ENCODE peak calls at places on chromosomes 2 and 18, in seven cellular contexts. R is lower leg skin, U is endothelial cell of umbilical vein, B is uterus, H is vagina, Y is stomach, P is A549. I is an unnamed sample.
A peak's percentile ranks its signal among the peaks of the same experiment; 100 is the strongest.

GRCh38 chr18:13444430-13445240 is 226.1 kb downstream of the LDLRAD4 start:
- DNase-seq in R (peak; percentile 28), P (no peak), U (no peak), H (no peak), Y (no peak), B (no peak), I (no peak)

GRCh38 chr2:147501973-147502372 is 342.9 kb upstream of the ACVR2A start:
- DNase-seq in P (no peak), B (no peak), H (no peak), U (no peak), R (no peak), Y (no peak), I (no peak)

GRCh38 chr18:12035481-12035880 is 54.2 kb downstream of the IMPA2 start:
- DNase-seq in R (peak; percentile 67), P (no peak), H (no peak), U (no peak), B (no peak), Y (no peak), I (peak; percentile 16)

GRCh38 chr18:52394602-52395001 is 54.6 kb downstream of the DCC start:
- DNase-seq in H (no peak), P (no peak), U (no peak), R (no peak), B (no peak), Y (no peak), I (no peak)

GRCh38 chr2:139045524-139045923 is 265.3 kb upstream of the NXPH2 start:
- DNase-seq in H (no peak), R (no peak), B (no peak), U (no peak), Y (no peak), P (no peak), I (no peak)

GRCh38 chr18:34809697-34810096 is 99.6 kb downstream of the DTNA start:
- DNase-seq in B (peak; percentile 62), R (peak; percentile 91), U (peak; percentile 31), Y (no peak), H (no peak), P (peak; percentile 39), I (peak; percentile 36)

GRCh38 chr2:241900251-241901017 is 30.9 kb downstream of the RTP5 start:
- DNase-seq in U (no peak), P (no peak), B (peak; percentile 33), Y (peak; percentile 17), R (peak; percentile 82), H (no peak), I (no peak)

GRCh38 chr2:66189598-66189997 is 245.3 kb upstream of the MEIS1 start:
- DNase-seq in P (no peak), R (no peak), Y (no peak), U (no peak), B (peak; percentile 23), H (no peak), I (peak; percentile 32)

GRCh38 chr2:146414456-146414855 is 1430.4 kb upstream of the ACVR2A start:
- DNase-seq in Y (no peak), B (no peak), R (no peak), P (no peak), U (no peak), H (no peak), I (no peak)

GRCh38 chr2:213316001-213316735 is 31.9 kb downstream of the SPAG16 start:
- DNase-seq in H (no peak), B (no peak), U (no peak), R (no peak), Y (no peak), P (peak; percentile 58), I (no peak)

GRCh38 chr2:61970807-61971556 is 65.5 kb downstream of the COMMD1 start:
- DNase-seq in P (no peak), H (no peak), Y (no peak), R (no peak), U (no peak), B (no peak), I (no peak)

GRCh38 chr2:215434447-215435260 is 1.2 kb downstream of the FN1 start:
- DNase-seq in Y (no peak), U (peak; percentile 58), P (no peak), H (no peak), B (no peak), R (no peak), I (no peak)

GRCh38 chr2:197515277-197515797 is 529 bp upstream of the MOB4 start:
- DNase-seq in Y (no peak), P (no peak), R (no peak), U (no peak), H (no peak), B (no peak), I (peak; percentile 64)

GRCh38 chr18:31098878-31099277 is 3.3 kb downstream of the DSC2 start:
- DNase-seq in B (no peak), Y (no peak), R (no peak), H (no peak), U (no peak), P (no peak), I (no peak)

GRCh38 chr2:171688129-171688465 is 828 bp downstream of the DYNC1I2 start:
- DNase-seq in P (no peak), Y (no peak), U (no peak), R (no peak), H (no peak), B (no peak), I (no peak)

GRCh38 chr2:1751768-1752725 is 7.7 kb upstream of the PXDN start:
- DNase-seq in U (no peak), H (no peak), Y (peak; percentile 17), P (no peak), B (no peak), R (peak; percentile 77), I (no peak)

GRCh38 chr2:216115224-216115582 is 6.1 kb downstream of the XRCC5 start:
- DNase-seq in P (peak; percentile 36), B (no peak), Y (no peak), H (no peak), R (no peak), U (no peak), I (no peak)

GRCh38 chr18:6960656-6961055 is 156.9 kb downstream of the LAMA1 start:
- DNase-seq in R (no peak), B (no peak), P (no peak), H (no peak), U (no peak), Y (no peak), I (no peak)

GRCh38 chr18:73962251-73962650 is 185.4 kb downstream of the FBXO15 start:
- DNase-seq in Y (no peak), B (no peak), P (no peak), U (no peak), R (no peak), H (no peak), I (no peak)

GRCh38 chr18:54530285-54530684 is 60.8 kb upstream of the DYNAP start:
- DNase-seq in B (no peak), H (no peak), R (no peak), Y (no peak), P (no peak), U (no peak), I (no peak)
- H3K4me3 ChIP-seq in B (no peak overlapping the region), H (no peak overlapping the region), R (no peak overlapping the region), Y (no peak overlapping the region), P (no peak overlapping the region), U (no peak overlapping the region), I (no peak overlapping the region)

GRCh38 chr2:237715459-237715947 is 83.1 kb upstream of the RBM44 start:
- DNase-seq in U (peak; percentile 77), Y (peak; percentile 54), B (no peak), R (peak; percentile 82), P (no peak), H (peak; percentile 37), I (no peak)
- TF ChIP-seq POLR2A in U (no peak), Y (no peak), B (no peak), R (no peak), P (no peak), H (no peak), I (no peak)

DNA sequence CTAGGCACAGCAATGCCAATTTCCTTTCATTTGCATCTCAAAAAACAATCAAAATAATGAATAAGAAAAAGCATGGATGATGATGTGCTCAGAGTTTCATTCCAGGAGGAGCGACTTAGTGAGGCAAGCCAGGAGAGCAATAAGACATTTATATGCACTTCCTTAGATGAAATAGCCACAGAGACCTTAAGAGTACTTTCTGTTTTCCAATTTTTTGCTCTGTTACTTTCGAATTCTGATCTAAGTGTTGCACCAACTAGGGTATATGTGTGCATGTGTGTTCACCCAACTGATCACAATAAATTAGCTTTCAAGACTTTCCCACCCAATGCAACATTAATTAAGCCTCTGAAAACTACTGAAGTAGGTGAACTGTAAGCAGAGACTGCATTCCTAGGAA is 709 bp downstream of the RAB27B start:
- DNase-seq in H (no peak), B (no peak), R (no peak), Y (no peak), P (no peak), U (no peak), I (no peak)
- H3K4me3 ChIP-seq in H (peak overlapping the region; percentile 41), B (peak overlapping the region; percentile 41), R (peak overlapping the region; percentile 29), Y (peak overlapping the region; percentile 58), P (peak overlapping the region; percentile 67), U (no peak overlapping the region), I (no peak overlapping the region)

GRCh38 chr2:120252207-120253020 is at the start of gene RALB:
- DNase-seq in H (peak; percentile 100), R (peak; percentile 100), Y (peak; percentile 100), P (peak; percentile 96), B (peak; percentile 99), U (peak; percentile 100), I (peak; percentile 100)
- TF ChIP-seq POLR2A in H (no peak), R (no peak), Y (no peak), P (peak; percentile 56), B (peak; percentile 60), U (peak; percentile 70), I (peak; percentile 81)

GRCh38 chr2:152406836-152407161 is 71.8 kb downstream of the FMNL2 start:
- DNase-seq in Y (no peak), U (no peak), H (no peak), R (no peak), P (no peak), B (no peak), I (no peak)
- H3K4me3 ChIP-seq in Y (no peak overlapping the region), U (no peak overlapping the region), H (no peak overlapping the region), R (no peak overlapping the region), P (peak overlapping the region; percentile 26), B (no peak overlapping the region), I (peak overlapping the region; percentile 17)

I was measured in adrenal gland.